ENCODE peak calls at places on chromosomes 2 and 18, in ten cellular contexts. W is brain microvascular endothelial cell; S is psoas muscle; A is WERI-Rb-1; M is fibroblast of lung; R is HepG2; L is heart left ventricle; X is fibroblast of the aortic adventitia; J is Peyer's patch; P is CD8-positive, alpha-beta T cell. B is an unnamed sample.

GRCh38 chr2:148642112-148642744 is 2.3 kb upstream of the EPC2 start:
- DNase-seq in W (no peak), L (no peak), M (no peak), X (no peak), R (peak), J (no peak), P (no peak), S (no peak), A (no peak), B (no peak)

GRCh38 chr2:29766191-29766590 is 155.2 kb downstream of the ALK start:
- DNase-seq in J (no peak), R (no peak), L (no peak), M (peak), S (no peak), P (no peak), A (no peak), W (peak), X (no peak), B (no peak)

GRCh38 chr2:191202881-191203397 is 42.3 kb upstream of the MYO1B start:
- DNase-seq in J (no peak), P (no peak), M (peak), R (no peak), W (no peak), X (peak), S (peak), L (no peak), A (no peak), B (no peak)

GRCh38 chr2:237877576-237878307 is 18.3 kb downstream of the RAMP1 start:
- DNase-seq in L (peak), X (no peak), R (no peak), P (no peak), A (no peak), S (no peak), M (no peak), J (no peak), W (no peak), B (no peak)

GRCh38 chr2:74026674-74027294 is 42.1 kb downstream of the TET3 start:
- DNase-seq in J (no peak), S (no peak), A (no peak), W (no peak), L (no peak), R (no peak), M (no peak), X (no peak), P (no peak), B (no peak)

GRCh38 chr2:162017233-162017632 is 56.8 kb downstream of the DPP4 start:
- DNase-seq in S (no peak), A (no peak), W (no peak), P (no peak), R (no peak), X (no peak), M (no peak), J (no peak), L (no peak), B (no peak)

GRCh38 chr18:12038082-12038660 is 55.5 kb upstream of the ANKRD62 start:
- DNase-seq in S (peak), P (peak), M (peak), A (no peak), L (no peak), J (no peak), R (no peak), X (no peak), W (no peak), B (no peak)

GRCh38 chr18:31301201-31301655 is 16.7 kb upstream of the DSG1 start:
- DNase-seq in A (no peak), W (no peak), X (no peak), J (no peak), L (no peak), R (no peak), P (no peak), M (peak), S (no peak), B (no peak)

GRCh38 chr18:22378672-22379282 is 38.9 kb downstream of the CTAGE1 start:
- DNase-seq in J (peak), L (no peak), W (peak), S (no peak), X (no peak), A (peak), P (peak), R (peak), M (peak), B (no peak)

GRCh38 chr18:36309436-36310391 is 12.2 kb downstream of the FHOD3 start:
- DNase-seq in W (peak), P (no peak), J (no peak), S (peak), R (no peak), M (peak), A (peak), L (no peak), X (peak), B (no peak)

GRCh38 chr2:225037374-225038075 is 4.7 kb downstream of the DOCK10 start:
- DNase-seq in R (no peak), S (no peak), P (no peak), X (peak), J (no peak), M (peak), A (no peak), L (no peak), W (no peak), B (no peak)

GRCh38 chr2:23712756-23713151 is 214.2 kb downstream of the ATAD2B start:
- DNase-seq in J (no peak), W (no peak), M (no peak), X (no peak), R (no peak), P (no peak), S (no peak), A (no peak), L (no peak), B (no peak)

GRCh38 chr2:69464575-69464974 is 27.3 kb upstream of the NFU1 start:
- DNase-seq in A (peak), X (peak), R (no peak), J (no peak), P (no peak), S (peak), L (no peak), M (no peak), W (peak), B (no peak)

GRCh38 chr18:75041586-75041985 is 167.4 kb downstream of the PTGR3 start:
- DNase-seq in W (peak), M (peak), J (no peak), L (no peak), X (peak), R (no peak), S (no peak), A (no peak), P (no peak), B (no peak)

GRCh38 chr18:57589162-57589561 is 2.7 kb upstream of the FECH start:
- DNase-seq in J (no peak), L (no peak), S (no peak), A (no peak), R (no peak), P (no peak), M (no peak), X (no peak), W (no peak), B (no peak)

GRCh38 chr2:82539222-82539621 is 1919.9 kb downstream of the SUCLG1 start:
- DNase-seq in X (no peak), L (no peak), R (no peak), A (no peak), W (no peak), S (no peak), M (no peak), P (no peak), J (no peak), B (no peak)

GRCh38 chr18:68441241-68441640 is 273.7 kb downstream of the TMX3 start:
- DNase-seq in R (no peak), J (no peak), L (no peak), M (no peak), W (no peak), P (no peak), A (no peak), S (no peak), X (no peak), B (no peak)
- H3K4me3 ChIP-seq in R (no peak), J (no peak), L (no peak), M (no peak), W (no peak), P (no peak), A (no peak), S (no peak), X (no peak), B (no peak)

DNA sequence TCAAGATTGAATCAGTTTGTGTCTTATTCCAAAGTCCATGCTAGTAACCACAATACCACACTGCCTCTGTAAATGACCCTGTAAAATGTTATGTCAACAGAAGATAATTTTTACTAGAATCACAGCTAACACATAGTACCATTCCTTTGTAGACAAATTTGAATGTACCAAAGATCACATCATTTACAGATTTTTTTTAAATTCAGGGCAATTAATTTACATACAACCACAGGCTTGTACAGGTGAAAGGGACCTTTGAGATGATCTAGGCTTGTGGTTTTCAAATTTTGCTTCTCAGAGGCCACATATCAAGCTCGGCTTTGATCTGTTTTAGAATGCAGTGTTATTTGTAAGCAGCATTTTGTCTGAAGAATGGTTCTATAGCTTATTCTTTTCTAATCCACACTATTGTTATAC is 63.8 kb upstream of the PPM1B start:
- DNase-seq in W (no peak), M (no peak), X (no peak), J (no peak), P (no peak), R (no peak), S (no peak), A (no peak), L (no peak), B (no peak)
- H3K4me3 ChIP-seq in W (no peak), M (no peak), X (no peak), J (no peak), P (no peak), R (no peak), S (no peak), A (no peak), L (no peak), B (no peak)

DNA sequence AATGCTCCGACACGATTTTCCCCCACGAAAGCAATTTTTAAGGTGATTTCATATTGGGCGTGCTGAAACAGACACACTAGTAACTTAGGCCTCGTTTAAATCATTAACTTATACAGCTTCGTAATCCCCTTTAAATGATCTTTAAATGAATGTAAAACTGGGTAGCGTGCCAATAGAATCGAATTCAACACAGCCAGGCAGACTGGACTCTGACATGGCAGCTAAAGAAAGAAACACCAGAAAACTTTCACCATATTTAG is 2.4 kb upstream of the ID2 start:
- DNase-seq in A (no peak), S (no peak), M (no peak), J (no peak), P (no peak), W (no peak), X (no peak), L (no peak), R (no peak), B (no peak)
- H3K4me3 ChIP-seq in A (peak), S (peak), M (peak), J (peak), P (peak), W (peak), X (peak), L (peak), R (peak), B (peak)

GRCh38 chr2:57880967-57881366 is 165.6 kb upstream of the VRK2 start:
- DNase-seq in L (no peak), A (no peak), P (no peak), J (no peak), M (no peak), S (no peak), W (no peak), R (no peak), X (no peak), B (no peak)

GRCh38 chr2:57880446-57880845 is 166.2 kb upstream of the VRK2 start:
- DNase-seq in M (no peak), W (no peak), A (no peak), P (no peak), X (peak), L (no peak), J (no peak), S (no peak), R (no peak), B (no peak)

GRCh38 chr2:57884281-57884680 is 162.3 kb upstream of the VRK2 start:
- DNase-seq in A (no peak), L (no peak), R (no peak), J (no peak), P (no peak), X (no peak), W (no peak), M (no peak), S (no peak), B (no peak)

GRCh38 chr2:57882895-57883515 is 163.6 kb upstream of the VRK2 start:
- DNase-seq in J (no peak), R (no peak), X (peak), S (no peak), P (no peak), L (no peak), M (no peak), A (no peak), W (no peak), B (no peak)

DNA sequence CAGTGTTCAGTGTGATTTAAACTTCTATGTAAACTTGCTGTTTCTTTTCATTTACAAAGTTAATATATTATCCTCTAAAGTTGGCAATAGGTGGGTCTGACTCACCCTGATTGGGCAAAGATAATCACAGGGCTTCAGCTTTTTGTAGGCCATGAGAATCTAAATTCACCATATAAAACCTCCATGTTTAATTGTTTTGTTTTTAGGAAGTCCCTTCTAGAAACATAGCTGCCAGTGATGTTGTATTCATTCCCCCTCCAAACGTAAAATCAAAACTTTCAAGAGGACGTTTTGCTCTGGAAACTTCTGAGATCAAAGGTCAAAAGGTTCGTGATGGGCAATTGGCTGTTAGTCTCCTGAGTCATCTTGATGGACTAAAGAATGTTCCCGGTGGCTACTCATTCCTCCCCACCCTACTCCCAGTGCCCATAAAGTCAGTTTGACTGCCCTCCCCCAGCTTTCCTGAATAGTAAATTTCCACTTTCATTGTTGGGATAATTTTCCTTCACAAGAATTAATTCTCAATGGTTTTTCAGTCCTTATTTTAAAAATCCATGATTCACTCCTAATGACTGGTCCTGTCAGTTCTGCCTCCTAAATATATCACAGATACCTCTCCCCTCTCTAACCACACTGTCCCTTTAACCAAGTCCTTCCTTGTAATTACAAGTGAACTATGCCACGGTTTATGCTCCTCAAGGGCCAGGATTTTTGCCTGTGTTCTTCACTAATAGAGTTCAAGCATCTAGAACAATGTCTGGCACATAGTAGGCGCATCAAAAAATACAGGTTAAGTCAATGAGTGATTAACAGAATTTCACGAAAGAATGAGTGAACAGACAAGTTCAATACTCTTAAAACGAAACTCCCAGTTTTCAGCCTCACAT is 164.4 kb upstream of the VRK2 start:
- DNase-seq in R (peak), W (no peak), A (no peak), M (peak), L (no peak), X (peak), P (no peak), J (no peak), S (no peak), B (no peak)
- H3K4me3 ChIP-seq in R (peak), W (no peak), A (no peak), M (no peak), L (no peak), X (no peak), P (no peak), J (peak), S (no peak), B (no peak)

GRCh38 chr2:136765256-136765735 is at the start of gene THSD7B:
- DNase-seq in M (no peak), J (no peak), S (no peak), P (no peak), W (no peak), A (peak), X (no peak), R (no peak), L (peak), B (no peak)
- H3K4me3 ChIP-seq in M (no peak), J (peak), S (peak), P (no peak), W (peak), A (peak), X (no peak), R (no peak), L (peak), B (no peak)

DNA sequence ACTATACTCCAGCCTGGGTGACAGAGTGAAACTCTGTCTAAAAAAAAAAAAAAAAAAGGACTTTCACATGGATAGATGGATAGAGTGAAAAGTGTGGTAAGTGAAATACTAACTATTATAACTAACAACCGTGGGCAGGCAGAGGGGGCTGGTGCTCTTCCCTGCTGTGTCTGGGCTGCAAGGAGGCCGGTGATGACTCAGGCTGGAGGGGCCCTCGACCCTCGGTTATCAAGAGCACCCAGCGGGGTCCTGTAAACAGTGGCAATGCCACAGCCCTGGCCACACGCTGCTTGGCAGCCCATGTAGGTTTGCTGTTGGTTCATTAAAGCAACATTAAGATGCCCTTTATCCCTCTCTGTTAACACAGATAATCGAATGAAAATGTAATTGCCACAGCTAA is 184.8 kb upstream of the RAB12 start:
- DNase-seq in R (no peak), L (no peak), J (no peak), M (peak), X (no peak), S (no peak), W (peak), P (no peak), A (no peak), B (no peak)
- H3K4me3 ChIP-seq in R (no peak), L (no peak), J (no peak), M (no peak), X (no peak), S (no peak), W (no peak), P (no peak), A (no peak), B (no peak)

B was measured in CD4-positive, alpha-beta memory T cell.